ENCODE peak calls at places on chromosomes 7 and 10, in ten cellular contexts. K is OCI-LY7; B is hepatocyte; E is naive thymus-derived CD8-positive, alpha-beta T cell; S is effector CD4-positive, alpha-beta T cell; U is RPMI7951; Q is C1 segment of cervical spinal cord; Y is heart right ventricle; O is activated CD4-positive, alpha-beta T cell treated with anti-CD3 and anti-CD28 coated beads, Interleukin-2, amount 10 ng/mL, durations not matched to agents 7 days and 5 days; T is LoVo. R is an unnamed sample.

GRCh38 chr10:23198610-23198939 is 6.5 kb downstream of the PTF1A start:
- DNase-seq in Q (no peak), K (no peak), T (no peak), E (no peak), B (no peak), Y (no peak), O (no peak), S (no peak), U (no peak), R (no peak)

GRCh38 chr10:88039496-88040200 is 176.2 kb downstream of the PTEN start:
- DNase-seq in Q (no peak), U (peak; percentile 59), O (no peak), E (no peak), T (no peak), Y (no peak), K (no peak), S (no peak), B (no peak), R (no peak)

GRCh38 chr7:151592868-151593486 is 73.3 kb upstream of the RHEB start:
- DNase-seq in Q (no peak), B (no peak), U (peak; percentile 92), T (no peak), E (no peak), O (no peak), S (no peak), K (no peak), Y (no peak), R (no peak)

GRCh38 chr10:116848032-116848911 is 1.0 kb upstream of the ENO4 start:
- DNase-seq in K (no peak), T (no peak), U (peak; percentile 27), B (no peak), S (peak; percentile 24), Q (no peak), O (no peak), E (no peak), Y (no peak), R (no peak)

GRCh38 chr7:102170417-102170970 is 116.2 kb upstream of the SH2B2 start:
- DNase-seq in O (no peak), B (no peak), T (no peak), U (peak; percentile 17), S (no peak), Y (no peak), K (no peak), Q (no peak), E (no peak), R (no peak)

GRCh38 chr10:102906507-102906906 is 11.6 kb upstream of the CNNM2 start:
- DNase-seq in S (no peak), Y (no peak), E (no peak), Q (no peak), U (no peak), O (no peak), T (no peak), K (no peak), B (no peak), R (no peak)

GRCh38 chr10:1229574-1229973 is 173.4 kb downstream of the WDR37 start:
- DNase-seq in U (no peak), K (no peak), B (no peak), O (no peak), E (no peak), Q (no peak), Y (no peak), T (no peak), S (no peak), R (no peak)

GRCh38 chr7:388023-388355 is 98.0 kb downstream of the FOXL3 start:
- DNase-seq in Y (no peak), U (no peak), O (no peak), E (no peak), S (no peak), Q (no peak), T (no peak), B (no peak), K (no peak), R (no peak)

GRCh38 chr7:12570148-12570528 is 382 bp upstream of the SCIN start:
- DNase-seq in E (no peak), Q (no peak), O (no peak), U (no peak), B (peak; percentile 57), T (peak; percentile 59), Y (no peak), K (no peak), S (no peak), R (no peak)

GRCh38 chr10:29417324-29417723 is 128.5 kb downstream of the LYZL1 start:
- DNase-seq in K (no peak), Y (no peak), B (no peak), O (no peak), U (no peak), S (no peak), Q (no peak), T (no peak), E (no peak), R (no peak)

GRCh38 chr10:29703276-29703675 is 68.5 kb upstream of the SVIL start:
- DNase-seq in O (no peak), Q (no peak), S (no peak), U (no peak), Y (no peak), B (peak; percentile 58), E (no peak), T (no peak), K (no peak), R (no peak)

GRCh38 chr10:27701971-27702537 is 43.6 kb downstream of the MKX start:
- DNase-seq in Y (no peak), O (no peak), T (no peak), B (no peak), U (no peak), E (no peak), S (no peak), Q (no peak), K (no peak), R (no peak)

GRCh38 chr10:86294346-86295265 is 72.0 kb downstream of the GRID1 start:
- DNase-seq in Q (no peak), T (no peak), O (no peak), K (no peak), E (no peak), B (no peak), Y (no peak), U (no peak), S (no peak), R (no peak)

GRCh38 chr10:132220061-132220460 is 33.3 kb downstream of the DPYSL4 start:
- DNase-seq in S (no peak), O (no peak), E (no peak), Y (no peak), U (no peak), K (no peak), Q (no peak), B (no peak), T (no peak), R (no peak)

GRCh38 chr10:70348228-70348850 is 34.1 kb downstream of the LRRC20 start:
- DNase-seq in S (no peak), Y (peak; percentile 40), T (no peak), E (no peak), Q (no peak), K (peak; percentile 77), B (peak; percentile 42), U (peak; percentile 37), O (peak; percentile 22), R (peak; percentile 68)

GRCh38 chr10:32149257-32149955 is 93.2 kb upstream of the KIF5B start:
- DNase-seq in E (no peak), Y (no peak), Q (no peak), K (no peak), T (no peak), U (peak; percentile 89), B (no peak), O (peak; percentile 18), S (no peak), R (no peak)

GRCh38 chr7:97639036-97639435 is 92.8 kb upstream of the TAC1 start:
- DNase-seq in S (no peak), Q (no peak), Y (no peak), U (peak; percentile 61), E (no peak), K (no peak), O (no peak), B (peak; percentile 37), T (no peak), R (no peak)

GRCh38 chr10:49161411-49161997 is 26.7 kb downstream of the TMEM273 start:
- DNase-seq in T (no peak), Y (no peak), E (no peak), Q (no peak), K (peak; percentile 66), S (no peak), U (peak; percentile 66), B (peak; percentile 45), O (no peak), R (no peak)

GRCh38 chr7:91915401-91916067 is 25.1 kb upstream of the AKAP9 start:
- DNase-seq in U (peak; percentile 44), Y (no peak), K (no peak), B (no peak), E (no peak), Q (no peak), O (no peak), S (no peak), T (peak; percentile 24), R (no peak)

R was measured in Caco-2.